ENCODE peak calls at places on chromosomes 5 and 9, in eight cellular contexts. W, A, E, U, Z, F, T and L are unnamed samples.

GRCh38 chr5:88724201-88724600 is 158.8 kb downstream of the MEF2C start:
- DNase-seq in Z (no peak), U (no peak), E (peak), W (peak), F (peak), T (no peak), A (no peak), L (peak)

GRCh38 chr9:136326061-136326776 is 1.1 kb upstream of the GPSM1 start:
- DNase-seq in U (no peak), W (no peak), A (peak), F (peak), E (no peak), Z (no peak), T (no peak), L (peak)

GRCh38 chr9:108671794-108672193 is 184.0 kb downstream of the ACTL7B start:
- DNase-seq in E (peak), F (no peak), W (no peak), Z (no peak), U (no peak), T (no peak), A (no peak), L (no peak)

GRCh38 chr9:114327749-114328148 is 1.9 kb upstream of the ORM2 start:
- DNase-seq in U (peak), W (no peak), T (no peak), A (no peak), E (no peak), F (no peak), Z (no peak), L (peak)

GRCh38 chr9:115930472-115930871 is 223.1 kb upstream of the PAPPA start:
- DNase-seq in E (no peak), Z (no peak), A (no peak), F (no peak), W (no peak), T (no peak), U (no peak), L (no peak)

GRCh38 chr9:17402309-17402708 is 176.6 kb upstream of the SH3GL2 start:
- DNase-seq in W (no peak), Z (no peak), T (peak), E (peak), A (no peak), F (peak), U (peak), L (no peak)

GRCh38 chr9:112945620-112946208 is 55.0 kb upstream of the SLC46A2 start:
- DNase-seq in F (peak), U (peak), A (peak), W (no peak), E (peak), T (no peak), Z (no peak), L (no peak)

GRCh38 chr5:74192606-74193299 is 447.8 kb downstream of the ENC1 start:
- DNase-seq in E (no peak), F (no peak), U (no peak), W (no peak), A (no peak), T (no peak), Z (no peak), L (peak)

GRCh38 chr9:121598167-121599000 is 53.0 kb upstream of the DAB2IP start:
- DNase-seq in F (peak), U (peak), W (peak), E (peak), Z (no peak), T (no peak), A (no peak), L (peak)

GRCh38 chr9:107425110-107426025 is 64.2 kb downstream of the KLF4 start:
- DNase-seq in Z (peak), U (peak), T (peak), A (peak), E (peak), F (peak), W (peak), L (peak)

GRCh38 chr5:131242728-131243255 is 21.1 kb upstream of the CDC42SE2 start:
- DNase-seq in Z (no peak), A (no peak), F (no peak), T (no peak), U (no peak), W (no peak), E (peak), L (no peak)

GRCh38 chr9:123642291-123643278 is 286.6 kb downstream of the CRB2 start:
- DNase-seq in U (no peak), F (no peak), A (peak), W (no peak), E (no peak), Z (no peak), T (no peak), L (peak)

GRCh38 chr5:131959906-131960305 is 14.4 kb upstream of the MEIKIN start:
- DNase-seq in E (peak), A (no peak), U (no peak), T (no peak), W (no peak), F (no peak), Z (no peak), L (no peak)

GRCh38 chr5:31324832-31325231 is 131.3 kb downstream of the CDH6 start:
- DNase-seq in F (no peak), U (no peak), Z (no peak), W (no peak), T (no peak), E (no peak), A (no peak), L (no peak)

GRCh38 chr5:55471468-55471867 is 63.3 kb downstream of the PLPP1 start:
- DNase-seq in Z (no peak), F (no peak), U (no peak), E (no peak), W (no peak), T (no peak), A (no peak), L (no peak)

GRCh38 chr9:95284667-95285066 is 32.8 kb downstream of the FANCC start:
- DNase-seq in Z (no peak), W (no peak), T (no peak), A (no peak), F (no peak), E (no peak), U (no peak), L (no peak)

GRCh38 chr9:129383415-129384088 is 205.5 kb upstream of the IER5L start:
- DNase-seq in W (no peak), Z (peak), U (peak), T (peak), A (no peak), F (peak), E (peak), L (peak)

GRCh38 chr9:118652935-118653334 is 716.3 kb downstream of the BRINP1 start:
- DNase-seq in U (no peak), T (no peak), W (no peak), A (no peak), E (no peak), F (no peak), Z (no peak), L (no peak)

GRCh38 chr5:173499471-173500212 is 116.8 kb downstream of the BOD1 start:
- DNase-seq in E (no peak), A (no peak), T (no peak), W (no peak), U (no peak), Z (no peak), F (no peak), L (no peak)

GRCh38 chr5:96408841-96409458 is 24.1 kb downstream of the PCSK1 start:
- DNase-seq in Z (no peak), W (no peak), A (no peak), U (no peak), E (no peak), T (no peak), F (no peak), L (no peak)

GRCh38 chr9:105973811-105974407 is 279.6 kb downstream of the TMEM38B start:
- DNase-seq in U (peak), A (no peak), F (peak), Z (no peak), T (no peak), E (no peak), W (no peak), L (no peak)

GRCh38 chr5:4533457-4534105 is 606.5 kb upstream of the ADAMTS16 start:
- DNase-seq in Z (no peak), T (no peak), W (no peak), E (no peak), F (no peak), U (no peak), A (no peak), L (no peak)

GRCh38 chr9:127855522-127855921 is 1.1 kb upstream of the ENG start:
- DNase-seq in T (no peak), A (no peak), F (no peak), U (no peak), Z (no peak), E (no peak), W (no peak), L (no peak)
- H3K4me2 ChIP-seq in T (no peak), A (no peak), F (no peak), U (no peak), Z (no peak), E (no peak), W (no peak), L (no peak)

GRCh38 chr9:87712801-87713277 is 13.1 kb upstream of the CTSL start:
- DNase-seq in T (no peak), E (no peak), F (no peak), W (no peak), Z (no peak), U (no peak), A (no peak), L (no peak)

GRCh38 chr9:87711857-87712800 is 13.8 kb upstream of the CTSL start:
- DNase-seq in T (no peak), E (no peak), U (no peak), W (no peak), A (peak), Z (no peak), F (peak), L (peak)

GRCh38 chr9:87714819-87715218 is 11.1 kb upstream of the CTSL start:
- DNase-seq in A (no peak), T (no peak), W (no peak), F (no peak), U (no peak), Z (no peak), E (peak), L (peak)

GRCh38 chr9:87713990-87714335 is 12.0 kb upstream of the CTSL start:
- DNase-seq in F (no peak), A (no peak), W (no peak), E (no peak), T (no peak), Z (no peak), U (no peak), L (no peak)

GRCh38 chr9:87713278-87713989 is 12.5 kb upstream of the CTSL start:
- DNase-seq in W (peak), U (no peak), E (peak), A (no peak), F (peak), Z (no peak), T (no peak), L (peak)
- TF ChIP-seq CTCF in W (no peak), U (no peak), E (no peak), A (no peak), F (no peak), Z (no peak), T (no peak), L (no peak)

GRCh38 chr5:143613329-143613728 is 198.6 kb upstream of the HMHB1 start:
- DNase-seq in Z (no peak), E (peak), U (no peak), A (no peak), F (no peak), W (no peak), T (no peak), L (no peak)
- TF ChIP-seq EZH2phosphoT487 in Z (no peak), E (no peak), U (no peak), A (no peak), F (no peak), W (no peak), T (no peak), L (no peak)

GRCh38 chr9:72913382-72914009 is 39.4 kb downstream of the ALDH1A1 start:
- DNase-seq in A (no peak), E (no peak), T (no peak), U (no peak), Z (no peak), F (no peak), W (no peak), L (no peak)

GRCh38 chr9:72915659-72916058 is 37.2 kb downstream of the ALDH1A1 start:
- DNase-seq in Z (no peak), W (no peak), E (no peak), F (no peak), A (no peak), T (no peak), U (no peak), L (no peak)

GRCh38 chr9:72911816-72912215 is 41.0 kb downstream of the ALDH1A1 start:
- DNase-seq in T (no peak), W (no peak), U (no peak), F (no peak), Z (no peak), A (no peak), E (no peak), L (no peak)

GRCh38 chr9:72912476-72913381 is 40.1 kb downstream of the ALDH1A1 start:
- DNase-seq in A (no peak), U (no peak), Z (no peak), E (no peak), T (no peak), F (no peak), W (no peak), L (no peak)

DNA sequence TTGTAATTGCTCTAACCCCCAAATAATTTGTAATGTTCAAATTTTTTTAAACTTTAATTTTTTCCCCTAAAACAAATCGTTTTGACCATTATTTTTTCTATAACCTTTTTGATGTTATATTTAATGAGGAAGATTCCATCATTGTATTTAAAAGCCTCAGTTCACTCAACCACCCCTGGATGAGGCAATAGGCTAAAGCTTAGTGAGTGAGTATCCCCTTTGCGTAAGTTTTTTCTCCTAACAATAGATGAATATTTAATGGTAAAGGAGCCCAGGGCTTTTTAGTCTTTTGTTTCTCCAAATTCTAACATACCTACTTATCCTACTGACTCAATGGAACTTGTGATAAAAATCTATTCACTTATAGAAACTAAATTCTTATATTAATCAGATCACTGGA is 38.1 kb downstream of the ALDH1A1 start:
- DNase-seq in E (no peak), F (no peak), U (no peak), T (no peak), Z (no peak), W (no peak), A (no peak), L (no peak)
- H3K4me2 ChIP-seq in E (no peak), F (no peak), U (no peak), T (no peak), Z (no peak), W (no peak), A (no peak), L (no peak)

DNA sequence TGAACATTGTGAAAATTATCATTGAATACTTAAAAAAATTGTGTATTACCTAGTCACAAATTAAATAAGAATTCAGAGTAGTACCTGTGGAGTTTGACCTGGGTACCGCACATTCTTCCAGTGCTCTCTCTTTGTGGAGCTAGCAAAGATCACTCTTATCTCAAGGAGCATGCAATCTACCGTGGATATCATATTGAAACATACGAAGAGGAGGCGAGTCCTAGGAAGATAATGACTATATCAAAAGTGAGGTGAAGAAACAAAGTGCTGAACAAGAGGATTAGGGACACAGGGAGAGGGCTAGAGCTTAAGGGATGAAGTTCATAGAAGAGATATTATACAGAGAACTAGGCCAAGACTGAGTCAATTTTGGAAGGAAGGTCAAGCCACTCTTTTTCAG is 55.9 kb upstream of the NR3C1 start:
- DNase-seq in T (no peak), Z (no peak), W (no peak), F (no peak), E (no peak), U (no peak), A (no peak), L (no peak)
- TF ChIP-seq CTCF in T (no peak), Z (no peak), W (no peak), F (no peak), E (no peak), U (no peak), A (no peak), L (no peak)